ENCODE peak calls at places on chromosomes 16 and 17, in six cellular contexts. V is esophagus squamous epithelium; I is heart right ventricle; R is neural progenitor cell; Q is CD4-positive, CD25-positive, alpha-beta regulatory T cell; Y is ovary. Z is an unnamed sample.

GRCh38 chr16:87047221-87048037 is 269.8 kb downstream of the C16orf95 start:
- DNase-seq in V (no peak), I (no peak), R (no peak), Q (no peak), Y (no peak), Z (no peak)

GRCh38 chr17:20206591-20206990 is 197.4 kb downstream of the SPECC1 start:
- DNase-seq in V (no peak), I (no peak), R (no peak), Q (no peak), Y (no peak), Z (no peak)

GRCh38 chr17:48646183-48647102 is 20.3 kb upstream of the HOXB9 start:
- DNase-seq in V (no peak), I (no peak), R (peak; percentile 42), Q (peak; percentile 30), Y (no peak), Z (no peak)

GRCh38 chr17:35892091-35892637 is 12.0 kb upstream of the CCL5 start:
- DNase-seq in V (no peak), I (no peak), R (no peak), Q (peak; percentile 27), Y (no peak), Z (no peak)

GRCh38 chr16:23504453-23505179 is 5.7 kb downstream of the GGA2 start:
- DNase-seq in V (no peak), I (peak; percentile 16), R (peak; percentile 77), Q (peak; percentile 82), Y (peak; percentile 41), Z (peak; percentile 56)

GRCh38 chr16:81796035-81796434 is 16.9 kb downstream of the PLCG2 start:
- DNase-seq in V (no peak), I (no peak), R (no peak), Q (no peak), Y (no peak), Z (no peak)

GRCh38 chr17:39027037-39027436 is 59.8 kb upstream of the FBXO47 start:
- DNase-seq in V (no peak), I (peak; percentile 73), R (peak; percentile 66), Q (no peak), Y (peak; percentile 55), Z (no peak)

GRCh38 chr17:78805301-78805700 is 23.2 kb upstream of the CYTH1 start:
- DNase-seq in V (no peak), I (no peak), R (no peak), Q (peak; percentile 51), Y (no peak), Z (peak; percentile 62)

GRCh38 chr17:72447251-72447640 is 326.4 kb downstream of the SOX9 start:
- DNase-seq in V (no peak), I (no peak), R (no peak), Q (no peak), Y (no peak), Z (no peak)

GRCh38 chr17:83199500-83200201 is 120.2 kb downstream of the METRNL start:
- DNase-seq in V (no peak), I (peak; percentile 46), R (no peak), Q (peak; percentile 56), Y (no peak), Z (peak; percentile 44)

GRCh38 chr17:15944720-15945492 is at the start of gene ADORA2B:
- DNase-seq in V (no peak), I (peak; percentile 41), R (peak; percentile 89), Q (peak; percentile 19), Y (peak; percentile 22), Z (peak; percentile 29)

DNA sequence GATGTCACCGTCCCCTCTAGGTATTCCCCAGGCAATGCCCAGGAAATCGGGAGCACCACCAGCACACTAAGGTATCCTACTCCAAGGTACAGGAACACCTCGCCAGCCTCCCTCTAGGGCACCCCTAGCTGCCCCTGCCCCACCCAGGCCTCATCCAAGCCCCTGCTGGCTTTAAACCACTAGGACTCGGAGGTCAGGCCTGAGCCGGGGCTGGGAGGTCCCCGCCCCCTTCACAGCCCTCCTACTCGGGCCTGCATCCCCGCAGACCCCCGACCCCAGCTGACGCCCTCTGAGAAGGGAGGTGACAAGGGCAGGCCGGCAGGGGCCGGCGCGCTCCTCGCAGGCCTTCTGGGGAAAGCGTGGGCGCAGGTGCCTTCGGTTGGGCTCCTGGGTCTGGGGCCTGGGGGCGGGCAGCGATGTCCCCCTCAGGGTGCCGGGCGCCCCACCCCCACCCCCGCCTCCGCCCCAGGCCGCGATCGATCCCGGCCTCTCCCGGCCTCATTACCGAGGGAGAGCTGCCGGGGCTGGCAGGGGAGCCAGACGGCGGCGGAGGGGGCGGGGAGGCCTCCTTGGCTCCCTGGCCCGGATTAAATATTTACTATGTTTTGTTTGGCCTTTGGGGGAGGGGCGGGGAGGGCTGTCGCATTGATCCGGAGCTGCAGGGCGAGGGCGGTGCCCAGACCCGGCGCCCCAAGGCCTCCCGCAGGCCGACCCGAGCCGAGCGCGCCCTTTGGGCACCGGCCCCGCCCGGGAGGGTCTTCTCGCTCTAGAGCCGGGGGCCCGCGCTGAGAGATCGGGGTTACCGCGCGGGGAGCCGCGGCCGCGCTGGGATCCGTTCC is 27.3 kb downstream of the RTN4RL1 start:
- DNase-seq in V (no peak), I (no peak), R (peak; percentile 78), Q (no peak), Y (peak; percentile 51), Z (no peak)
- H3K4me3 ChIP-seq in V (peak overlapping the region; percentile 30), I (peak overlapping the region; percentile 46), R (peak overlapping the region; percentile 62), Q (no peak overlapping the region), Y (peak overlapping the region; percentile 46), Z (no peak overlapping the region)

GRCh38 chr17:30922235-30922993 is 669 bp downstream of the ADAP2 start:
- DNase-seq in V (no peak), I (peak; percentile 8), R (peak; percentile 32), Q (no peak), Y (no peak), Z (no peak)

GRCh38 chr17:30924341-30924740 is 2.6 kb downstream of the ADAP2 start:
- DNase-seq in V (no peak), I (no peak), R (no peak), Q (no peak), Y (no peak), Z (no peak)

GRCh38 chr17:30920683-30921543 is 832 bp upstream of the ADAP2 start:
- DNase-seq in V (no peak), I (no peak), R (no peak), Q (no peak), Y (no peak), Z (no peak)

GRCh38 chr17:30920282-30920681 is 1.5 kb upstream of the ADAP2 start:
- DNase-seq in V (no peak), I (peak; percentile 58), R (peak; percentile 63), Q (no peak), Y (no peak), Z (no peak)

DNA sequence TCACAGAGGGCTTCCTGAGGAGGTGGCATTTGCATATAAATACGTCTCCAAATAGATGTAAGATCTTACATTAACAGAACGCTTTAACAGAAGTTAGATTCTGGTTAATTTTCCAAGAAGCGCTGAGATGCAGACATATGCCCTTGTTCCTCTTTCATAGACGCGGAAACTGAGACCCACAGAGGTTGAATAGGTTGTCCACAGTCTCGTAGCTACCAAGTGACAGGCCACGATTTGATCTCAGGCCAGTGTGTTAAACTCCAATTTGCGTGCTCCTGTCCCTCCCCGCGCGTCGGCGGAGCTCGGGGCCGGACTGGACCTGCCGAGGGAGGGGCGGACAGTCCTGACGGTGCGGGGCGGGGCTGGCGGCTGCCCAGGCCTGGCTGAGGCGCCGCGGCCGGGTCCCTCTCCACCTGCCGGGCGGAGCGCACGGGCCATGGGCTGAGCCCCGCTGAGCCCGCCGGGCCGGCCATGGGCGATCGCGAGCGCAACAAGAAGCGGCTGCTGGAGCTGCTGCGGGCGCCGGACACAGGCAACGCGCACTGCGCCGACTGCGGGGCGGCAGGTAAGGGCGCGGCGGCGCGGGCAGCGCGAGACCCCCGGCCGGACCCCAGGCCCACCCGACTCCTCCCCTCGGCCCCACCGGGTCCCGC is at the start of gene ADAP2:
- DNase-seq in V (no peak), I (peak; percentile 57), R (peak; percentile 76), Q (no peak), Y (peak; percentile 9), Z (no peak)
- H3K27ac ChIP-seq in V (peak within 1 kb of the TSS; percentile 34), I (peak within 1 kb of the TSS; percentile 68), R (no peak within 1 kb of the TSS), Q (no peak within 1 kb of the TSS), Y (no peak within 1 kb of the TSS), Z (no peak within 1 kb of the TSS)

GRCh38 chr16:4376126-4376819 is 4.6 kb downstream of the VASN start:
- DNase-seq in V (no peak), I (peak; percentile 86), R (peak; percentile 4), Q (no peak), Y (peak; percentile 95), Z (no peak)

GRCh38 chr16:4376820-4377572 is 5.3 kb downstream of the VASN start:
- DNase-seq in V (no peak), I (no peak), R (no peak), Q (no peak), Y (no peak), Z (no peak)

GRCh38 chr16:4378202-4378666 is 6.6 kb downstream of the VASN start:
- DNase-seq in V (no peak), I (no peak), R (no peak), Q (no peak), Y (no peak), Z (no peak)

GRCh38 chr16:4379001-4379688 is 7.5 kb downstream of the VASN start:
- DNase-seq in V (no peak), I (no peak), R (no peak), Q (no peak), Y (no peak), Z (no peak)

GRCh38 chr16:4377573-4378146 is 6.0 kb downstream of the VASN start:
- DNase-seq in V (no peak), I (no peak), R (peak; percentile 40), Q (no peak), Y (no peak), Z (no peak)
- H3K36me3 ChIP-seq in V (no peaks in the 10 kb centered on the region), I (no peaks in the 10 kb centered on the region), R (no peaks in the 10 kb centered on the region), Q (peaks cover 25% of the 10 kb centered on the region), Y (no peaks in the 10 kb centered on the region), Z (peaks cover 3% of the 10 kb centered on the region)

GRCh38 chr17:21474815-21475214 is 98.7 kb downstream of the KCNJ12 start:
- DNase-seq in V (no peak), I (no peak), R (no peak), Q (no peak), Y (no peak), Z (no peak)
- H3K4me3 ChIP-seq in V (no peak overlapping the region), I (no peak overlapping the region), R (no peak overlapping the region), Q (no peak overlapping the region), Y (no peak overlapping the region), Z (no peak overlapping the region)

GRCh38 chr16:18936727-18937340 is 10.6 kb upstream of the SMG1 start:
- DNase-seq in V (no peak), I (no peak), R (no peak), Q (no peak), Y (no peak), Z (no peak)

GRCh38 chr16:18931756-18932155 is 5.5 kb upstream of the SMG1 start:
- DNase-seq in V (no peak), I (peak; percentile 73), R (no peak), Q (no peak), Y (no peak), Z (no peak)

GRCh38 chr16:18932243-18932997 is 6.2 kb upstream of the SMG1 start:
- DNase-seq in V (no peak), I (no peak), R (peak; percentile 37), Q (no peak), Y (no peak), Z (no peak)

GRCh38 chr16:18937390-18937789 is 11.2 kb upstream of the SMG1 start:
- DNase-seq in V (no peak), I (no peak), R (no peak), Q (no peak), Y (no peak), Z (no peak)

DNA sequence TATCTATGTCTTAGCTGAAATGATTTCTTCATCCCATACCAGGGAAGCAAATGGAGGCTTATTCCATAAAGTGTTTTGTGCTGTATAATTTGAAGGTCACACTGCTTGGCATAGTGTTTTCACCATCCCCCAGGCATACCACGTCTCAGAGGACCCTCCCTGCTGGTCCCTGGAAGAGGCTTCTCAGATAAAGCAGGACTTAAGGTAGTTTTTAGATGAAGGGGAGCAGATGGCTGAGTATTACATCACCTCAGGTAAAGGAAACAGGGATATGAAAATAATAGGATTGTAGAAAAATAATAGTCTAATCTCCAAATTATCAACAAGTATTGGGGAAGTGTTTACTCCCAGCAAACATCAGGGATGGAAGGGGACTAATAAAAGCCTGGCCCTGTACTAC is 7.3 kb upstream of the SMG1 start:
- DNase-seq in V (no peak), I (no peak), R (no peak), Q (no peak), Y (no peak), Z (no peak)
- H3K27ac ChIP-seq in V (no peak overlapping the region), I (peak overlapping the region; percentile 88), R (no peak overlapping the region), Q (no peak overlapping the region), Y (no peak overlapping the region), Z (no peak overlapping the region)